ENCODE peak calls at places on chromosomes 4 and X, in eight cellular contexts. C is substantia nigra; G is stimulated activated CD8-positive, alpha-beta memory T cell treated with anti-CD3 and anti-CD28 coated beads, Interleukin-7, amount 100 ng/mL, for 24 hours; V is NCI-H1930; H is cardiac muscle cell; A is fibroblast of pulmonary artery; D is T-helper 17 cell; P is stimulated activated CD4-positive, alpha-beta T cell treated with anti-CD3 and anti-CD28 coated beads, Interleukin-1b, Interleukin-23, amount 100 ng/mL, for 24 hours. K is an unnamed sample.
A peak's percentile ranks its signal among the peaks of the same experiment; 100 is the strongest.

GRCh38 chr4:56817840-56818491 is 3.5 kb downstream of the SPINK2 start:
- DNase-seq in C (no peak), G (no peak), V (no peak), H (no peak), A (no peak), D (no peak), P (no peak), K (no peak)

GRCh38 chr4:19659131-19659530 is 592.6 kb upstream of the SLIT2 start:
- DNase-seq in C (no peak), G (no peak), V (no peak), H (no peak), A (no peak), D (no peak), P (no peak), K (no peak)

GRCh38 chrX:13569479-13570244 is at the start of gene EGFL6:
- DNase-seq in C (no peak), G (no peak), V (no peak), H (no peak), A (no peak), D (no peak), P (no peak), K (no peak)

GRCh38 chr4:143488684-143489083 is 24.8 kb upstream of the SMARCA5 start:
- DNase-seq in C (no peak), G (no peak), V (no peak), H (no peak), A (no peak), D (no peak), P (no peak), K (no peak)

GRCh38 chr4:74671074-74671698 is 123.1 kb downstream of the BTC start:
- DNase-seq in C (no peak), G (peak; percentile 22), V (peak; percentile 11), H (peak; percentile 90), A (peak; percentile 91), D (no peak), P (peak; percentile 6), K (peak; percentile 1)

GRCh38 chrX:12241026-12241425 is 102.8 kb downstream of the FRMPD4 start:
- DNase-seq in C (no peak), G (no peak), V (no peak), H (peak; percentile 21), A (no peak), D (no peak), P (no peak), K (no peak)

GRCh38 chr4:107826427-107826980 is 1.8 kb downstream of the SGMS2 start:
- DNase-seq in C (no peak), G (no peak), V (no peak), H (no peak), A (no peak), D (no peak), P (no peak), K (no peak)

GRCh38 chr4:52241916-52242315 is 190.8 kb downstream of the SPATA18 start:
- DNase-seq in C (no peak), G (no peak), V (no peak), H (no peak), A (no peak), D (no peak), P (no peak), K (no peak)

GRCh38 chr4:54541426-54542118 is 116.2 kb upstream of the KIT start:
- DNase-seq in C (no peak), G (no peak), V (no peak), H (peak; percentile 53), A (peak; percentile 54), D (no peak), P (no peak), K (no peak)

GRCh38 chr4:53905935-53906377 is 158.4 kb downstream of the CHIC2 start:
- DNase-seq in C (no peak), G (no peak), V (peak; percentile 78), H (peak; percentile 89), A (peak; percentile 83), D (no peak), P (no peak), K (no peak)

K was measured in activated T-helper 1 cell treated with Interleukin-2 at 50 U/mL for 16 hours.